ENCODE peak calls at places on chromosomes 3 and 15, in six cellular contexts. E, M, K, C, O and H are unnamed samples.

GRCh38 chr3:66468016-66468735 is 32.6 kb downstream of the LRIG1 start:
- DNase-seq in E (no peak), M (no peak), K (no peak), C (no peak), O (no peak), H (no peak)

GRCh38 chr3:189941679-189942078 is 179.0 kb downstream of the P3H2 start:
- DNase-seq in E (no peak), M (no peak), K (no peak), C (no peak), O (no peak), H (no peak)

GRCh38 chr15:81332326-81332725 is 8.4 kb upstream of the STARD5 start:
- DNase-seq in E (no peak), M (no peak), K (no peak), C (no peak), O (no peak), H (no peak)

GRCh38 chr3:195508185-195508584 is 34.9 kb downstream of the PPP1R2 start:
- DNase-seq in E (no peak), M (no peak), K (no peak), C (no peak), O (no peak), H (no peak)

GRCh38 chr15:45149060-45149459 is 19.3 kb downstream of the DUOX1 start:
- DNase-seq in E (no peak), M (peak; percentile 10), K (no peak), C (no peak), O (no peak), H (no peak)

GRCh38 chr15:74901612-74902063 is 5.0 kb downstream of the FAM219B start:
- DNase-seq in E (peak; percentile 56), M (peak; percentile 61), K (peak; percentile 63), C (peak; percentile 60), O (no peak), H (peak; percentile 16)

GRCh38 chr15:39246523-39246922 is 334.4 kb upstream of the THBS1 start:
- DNase-seq in E (no peak), M (no peak), K (no peak), C (no peak), O (no peak), H (no peak)

GRCh38 chr15:86115138-86115801 is 35.6 kb downstream of the AGBL1 start:
- DNase-seq in E (no peak), M (no peak), K (no peak), C (no peak), O (no peak), H (no peak)

GRCh38 chr3:184003187-184003967 is 14.3 kb downstream of the ABCC5 start:
- DNase-seq in E (no peak), M (no peak), K (no peak), C (no peak), O (no peak), H (no peak)

GRCh38 chr15:78110916-78111475 is 18.6 kb downstream of the SH2D7 start:
- DNase-seq in E (peak; percentile 27), M (no peak), K (no peak), C (no peak), O (no peak), H (no peak)

GRCh38 chr15:88219623-88220022 is 36.9 kb downstream of the NTRK3 start:
- DNase-seq in E (no peak), M (no peak), K (no peak), C (no peak), O (no peak), H (no peak)

GRCh38 chr3:169744332-169745054 is 20.4 kb downstream of the TERC start:
- DNase-seq in E (no peak), M (no peak), K (no peak), C (no peak), O (no peak), H (no peak)

GRCh38 chr3:141561426-141562034 is 74.7 kb downstream of the RASA2 start:
- DNase-seq in E (no peak), M (no peak), K (peak; percentile 47), C (peak; percentile 52), O (peak; percentile 58), H (no peak)

GRCh38 chr15:50911641-50912040 is 3.2 kb downstream of the AP4E1 start:
- DNase-seq in E (no peak), M (no peak), K (no peak), C (no peak), O (no peak), H (no peak)

GRCh38 chr15:74826911-74827310 is 484 bp downstream of the CPLX3 start:
- DNase-seq in E (no peak), M (no peak), K (no peak), C (no peak), O (no peak), H (no peak)

GRCh38 chr3:80017369-80017768 is 249.6 kb upstream of the ROBO1 start:
- DNase-seq in E (no peak), M (no peak), K (no peak), C (no peak), O (no peak), H (no peak)

GRCh38 chr3:138203938-138204337 is 16.8 kb downstream of the ARMC8 start:
- DNase-seq in E (no peak), M (no peak), K (no peak), C (no peak), O (no peak), H (peak; percentile 10)

GRCh38 chr3:128685001-128685726 is 34.5 kb upstream of the RPN1 start:
- DNase-seq in E (no peak), M (no peak), K (no peak), C (no peak), O (no peak), H (no peak)

GRCh38 chr15:73283341-73283962 is 85.3 kb downstream of the HCN4 start:
- DNase-seq in E (no peak), M (no peak), K (no peak), C (no peak), O (no peak), H (no peak)

GRCh38 chr15:101320501-101321052 is 25.5 kb upstream of the SNRPA1 start:
- DNase-seq in E (peak; percentile 43), M (no peak), K (no peak), C (peak; percentile 58), O (no peak), H (no peak)

GRCh38 chr3:150220041-150220440 is 188.1 kb upstream of the TSC22D2 start:
- DNase-seq in E (no peak), M (no peak), K (no peak), C (no peak), O (no peak), H (no peak)
- H3K4me1 ChIP-seq in E (peaks cover 5% of the 10 kb centered on the region), M (no peaks in the 10 kb centered on the region), K (no peaks in the 10 kb centered on the region), C (no peaks in the 10 kb centered on the region), O (no peaks in the 10 kb centered on the region), H (peaks cover 17% of the 10 kb centered on the region)

GRCh38 chr15:75902129-75902557 is 1.5 kb upstream of the FBXO22 start:
- DNase-seq in E (no peak), M (no peak), K (no peak), C (peak; percentile 52), O (no peak), H (no peak)
- TF ChIP-seq POLR2A in E (no peak), M (no peak), K (no peak), C (no peak), O (no peak), H (no peak)

DNA sequence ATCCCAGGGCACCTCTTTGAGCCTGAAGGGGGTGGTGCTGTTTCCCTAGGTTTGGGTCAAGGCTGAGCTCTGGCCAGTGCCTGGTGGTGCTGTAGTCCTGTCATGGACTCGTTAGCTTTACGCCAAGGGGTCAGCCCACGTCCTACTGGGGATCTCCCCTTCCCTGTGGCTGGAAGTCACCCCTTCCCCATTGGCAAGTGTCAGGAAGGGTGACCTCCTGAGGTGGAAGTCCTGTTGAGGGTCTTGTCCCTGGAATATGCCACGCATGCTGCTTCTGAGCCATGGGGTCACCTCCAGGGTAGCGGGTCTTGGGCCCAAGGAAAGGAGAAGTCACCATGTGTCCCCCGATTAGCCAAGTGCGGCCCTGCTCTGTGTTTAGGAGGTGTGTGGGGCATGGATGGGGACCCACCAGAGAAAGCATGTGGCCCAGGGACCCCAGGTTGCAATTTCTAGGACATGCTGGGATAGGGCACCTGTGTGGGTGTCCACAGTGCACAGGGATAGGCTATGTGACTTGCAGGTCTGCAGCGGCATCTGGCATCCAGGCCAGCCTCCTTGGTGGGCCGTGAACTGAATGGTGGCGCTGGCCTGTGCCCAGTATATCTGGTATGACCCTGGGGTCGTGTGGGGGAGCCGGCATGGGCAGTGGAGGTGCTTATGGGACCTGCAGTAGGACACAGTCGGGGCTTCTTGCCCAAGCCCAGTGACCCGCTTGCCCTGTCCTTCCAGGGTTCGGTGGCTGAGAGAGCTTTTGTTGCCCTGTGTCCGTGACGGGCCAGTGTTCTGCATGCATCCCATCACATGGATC is 226.7 kb downstream of the SNRPN start:
- DNase-seq in E (peak; percentile 25), M (peak; percentile 34), K (no peak), C (no peak), O (no peak), H (peak; percentile 1)
- H3K9me3 ChIP-seq in E (no peaks in the 10 kb centered on the region), M (peaks cover 6% of the 10 kb centered on the region), K (no peaks in the 10 kb centered on the region), C (no peaks in the 10 kb centered on the region), O (no peaks in the 10 kb centered on the region), H (no peaks in the 10 kb centered on the region)

GRCh38 chr3:98525494-98525893 is 2.8 kb upstream of the CLDND1 start:
- DNase-seq in E (no peak), M (no peak), K (no peak), C (no peak), O (no peak), H (no peak)

GRCh38 chr3:98521897-98522537 is 685 bp downstream of the CLDND1 start:
- DNase-seq in E (peak; percentile 52), M (peak; percentile 52), K (peak; percentile 55), C (peak; percentile 74), O (peak; percentile 42), H (peak; percentile 15)

GRCh38 chr3:98519351-98519750 is 3.4 kb downstream of the CLDND1 start:
- DNase-seq in E (no peak), M (no peak), K (no peak), C (no peak), O (no peak), H (no peak)

GRCh38 chr3:98518816-98519215 is 3.9 kb downstream of the CLDND1 start:
- DNase-seq in E (no peak), M (no peak), K (no peak), C (no peak), O (no peak), H (no peak)

GRCh38 chr3:98522538-98523281 is at the start of gene CLDND1:
- DNase-seq in E (peak; percentile 99), M (peak; percentile 97), K (peak; percentile 97), C (peak; percentile 98), O (peak; percentile 97), H (peak; percentile 97)
- H3K4me1 ChIP-seq in E (peaks cover 8% of the 10 kb centered on the region), M (peaks cover 3% of the 10 kb centered on the region), K (no peaks in the 10 kb centered on the region), C (no peaks in the 10 kb centered on the region), O (peaks cover 34% of the 10 kb centered on the region), H (peaks cover 20% of the 10 kb centered on the region)

DNA sequence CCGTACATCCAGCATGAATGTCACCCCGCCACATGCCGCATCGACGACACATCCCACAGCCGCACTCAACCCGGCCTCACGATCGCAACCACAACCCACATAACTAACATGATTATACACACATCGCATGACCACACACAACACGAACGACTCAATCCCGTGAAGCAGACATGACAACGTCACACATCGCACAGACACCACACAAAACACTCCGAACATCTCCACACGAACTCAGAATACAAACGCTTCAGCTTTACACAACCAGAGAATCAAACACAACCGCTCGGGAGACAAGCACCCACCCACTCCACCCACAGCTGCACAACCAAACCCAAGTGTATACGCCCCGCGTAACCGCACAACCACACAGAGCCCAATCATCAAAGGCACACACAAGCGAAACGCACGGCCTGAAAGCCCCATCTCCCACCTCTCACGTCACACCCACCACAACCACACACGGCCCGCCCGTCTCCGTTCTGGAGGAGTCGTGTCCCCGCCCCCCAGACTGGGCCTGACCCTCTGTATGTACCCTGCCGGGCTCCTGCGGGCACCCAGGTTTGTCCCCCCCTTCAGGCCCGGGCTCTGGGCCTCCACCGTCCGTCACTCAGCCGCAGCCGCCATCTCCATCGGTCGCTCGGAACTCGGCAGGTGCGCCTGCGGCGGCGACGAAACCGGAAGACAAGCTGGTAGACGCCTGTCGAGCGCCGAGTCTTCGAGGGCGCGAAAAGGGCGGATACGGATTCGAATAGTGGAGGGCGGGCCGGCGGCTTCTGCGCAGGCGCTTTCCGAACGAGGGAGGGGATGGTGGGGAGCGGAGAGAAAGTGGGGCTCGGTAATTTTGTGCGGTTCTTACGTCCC is at the start of gene RBSN:
- DNase-seq in E (peak; percentile 96), M (peak; percentile 95), K (peak; percentile 92), C (peak; percentile 96), O (peak; percentile 83), H (peak; percentile 93)
- TF ChIP-seq POLR2A in E (peak; percentile 80), M (peak; percentile 65), K (peak; percentile 54), C (no peak), O (peak; percentile 70), H (peak; percentile 94)